ENCODE peak calls at places on chromosomes 2 and 18, in ten cellular contexts. Z, Y, J, L, P, M, R, W, K and G are unnamed samples.

GRCh38 chr2:46010925-46011490 is 286.2 kb upstream of the EPAS1 start:
- DNase-seq in Y (peak), R (no peak), W (no peak), J (no peak), K (no peak), L (peak), M (no peak), P (no peak), Z (no peak), G (peak)

GRCh38 chr2:96121414-96121813 is 5.0 kb upstream of the ADRA2B start:
- DNase-seq in R (no peak), Z (no peak), Y (no peak), L (no peak), J (no peak), M (no peak), W (no peak), K (no peak), P (no peak), G (no peak)

GRCh38 chr2:174675615-174676014 is 78.0 kb upstream of the WIPF1 start:
- DNase-seq in M (no peak), Y (no peak), Z (no peak), L (no peak), R (no peak), W (no peak), K (no peak), J (no peak), P (no peak), G (no peak)

GRCh38 chr2:172578054-172578453 is 22.2 kb downstream of the PDK1 start:
- DNase-seq in R (no peak), K (no peak), Z (no peak), Y (peak), J (no peak), L (no peak), M (no peak), W (no peak), P (no peak), G (no peak)

GRCh38 chr2:118348380-118349024 is 260.2 kb downstream of the INSIG2 start:
- DNase-seq in J (no peak), L (no peak), M (no peak), P (no peak), Z (no peak), K (no peak), W (no peak), Y (no peak), R (no peak), G (peak)

GRCh38 chr2:191927319-191927867 is 80.5 kb upstream of the CAVIN2 start:
- DNase-seq in Z (no peak), P (no peak), J (no peak), K (no peak), L (no peak), W (peak), Y (peak), R (no peak), M (peak), G (no peak)

GRCh38 chr18:74266161-74266560 is 25.6 kb downstream of the CYB5A start:
- DNase-seq in M (no peak), Y (peak), W (no peak), P (no peak), Z (no peak), R (no peak), J (no peak), K (no peak), L (no peak), G (no peak)

GRCh38 chr2:199977984-199978415 is 22.6 kb downstream of the MAIP1 start:
- DNase-seq in P (no peak), Z (no peak), L (no peak), W (peak), R (peak), M (no peak), J (no peak), Y (peak), K (peak), G (no peak)

GRCh38 chr2:240013343-240013742 is 11.8 kb downstream of the NDUFA10 start:
- DNase-seq in K (no peak), L (no peak), W (no peak), Z (no peak), M (no peak), J (no peak), Y (peak), P (no peak), R (no peak), G (no peak)

GRCh38 chr2:148546270-148546669 is 98.3 kb upstream of the EPC2 start:
- DNase-seq in M (no peak), Y (no peak), Z (peak), W (no peak), L (no peak), K (no peak), J (no peak), P (peak), R (no peak), G (no peak)

GRCh38 chr2:20584637-20585321 is 66.1 kb downstream of the HS1BP3 start:
- DNase-seq in L (no peak), W (no peak), M (peak), Y (peak), P (peak), K (no peak), Z (no peak), J (no peak), R (no peak), G (no peak)

GRCh38 chr2:235263205-235264120 is 230.4 kb upstream of the AGAP1 start:
- DNase-seq in W (peak), K (no peak), P (peak), R (no peak), Z (no peak), L (no peak), J (no peak), M (peak), Y (peak), G (no peak)

GRCh38 chr18:59921384-59921891 is 21.6 kb downstream of the PMAIP1 start:
- DNase-seq in Z (peak), L (no peak), W (no peak), R (no peak), J (no peak), M (no peak), P (no peak), Y (no peak), K (peak), G (no peak)

GRCh38 chr18:78735131-78736014 is 244.2 kb upstream of the SALL3 start:
- DNase-seq in R (no peak), K (no peak), Z (no peak), Y (no peak), J (no peak), P (peak), W (no peak), M (no peak), L (no peak), G (no peak)

GRCh38 chr2:156883828-156884615 is 373.5 kb upstream of the GALNT5 start:
- DNase-seq in Y (peak), J (no peak), R (no peak), Z (no peak), W (no peak), P (no peak), L (no peak), K (no peak), M (no peak), G (no peak)

GRCh38 chr2:95309599-95309998 is 12.5 kb downstream of the KCNIP3 start:
- DNase-seq in W (no peak), K (no peak), R (no peak), J (no peak), Z (no peak), P (no peak), Y (peak), L (no peak), M (no peak), G (no peak)